ENCODE peak calls at places on chromosomes 3 and 15, in eight cellular contexts. H is hippocampal formation; Y is EL; V is naive thymus-derived CD4-positive, alpha-beta T cell; M is RCC 7860; T is CD4-positive, alpha-beta T cell; E is hypothalamus; A is BE2C. W is an unnamed sample.

GRCh38 chr3:89955141-89955540 is 847.7 kb downstream of the EPHA3 start:
- DNase-seq in E (no peak), A (no peak), T (no peak), Y (no peak), V (no peak), M (no peak), H (no peak), W (no peak)

GRCh38 chr3:72818915-72819314 is 29.3 kb downstream of the SHQ1 start:
- DNase-seq in M (no peak), H (no peak), A (no peak), Y (peak), E (no peak), T (no peak), V (no peak), W (peak)

GRCh38 chr3:54822206-54822605 is 105.7 kb downstream of the LRTM1 start:
- DNase-seq in M (no peak), E (no peak), T (no peak), V (no peak), H (peak), A (no peak), Y (peak), W (peak)

GRCh38 chr3:13785351-13785750 is 94.5 kb downstream of the WNT7A start:
- DNase-seq in A (no peak), M (no peak), V (no peak), E (no peak), H (no peak), Y (no peak), T (no peak), W (no peak)

GRCh38 chr15:93801206-93801605 is 430.2 kb upstream of the MCTP2 start:
- DNase-seq in A (no peak), V (no peak), E (no peak), T (no peak), Y (no peak), M (no peak), H (no peak), W (no peak)

GRCh38 chr3:46504780-46505179 is 7.0 kb downstream of the RTP3 start:
- DNase-seq in A (no peak), H (no peak), E (no peak), T (no peak), M (peak), V (no peak), Y (no peak), W (no peak)

GRCh38 chr15:45333550-45333949 is 44.8 kb downstream of the GATM start:
- DNase-seq in T (no peak), A (peak), Y (peak), M (peak), V (no peak), E (no peak), H (no peak), W (peak)

GRCh38 chr3:52190294-52190841 is 7.6 kb upstream of the ALAS1 start:
- DNase-seq in T (no peak), E (peak), M (no peak), H (peak), V (no peak), A (no peak), Y (peak), W (peak)

GRCh38 chr3:84980011-84980410 is 21.2 kb downstream of the CADM2 start:
- DNase-seq in Y (no peak), V (no peak), H (peak), E (no peak), T (no peak), M (no peak), A (peak), W (no peak)

GRCh38 chr3:166510382-166510781 is 673.2 kb upstream of the BCHE start:
- DNase-seq in E (no peak), H (no peak), M (no peak), V (no peak), T (no peak), A (no peak), Y (no peak), W (no peak)

GRCh38 chr3:120524171-120524923 is 71.8 kb upstream of the NDUFB4 start:
- DNase-seq in E (no peak), T (no peak), A (no peak), H (no peak), Y (peak), M (no peak), V (no peak), W (peak)

GRCh38 chr3:98705212-98705611 is 57.9 kb upstream of the ST3GAL6 start:
- DNase-seq in E (no peak), M (no peak), T (no peak), V (no peak), Y (no peak), H (no peak), A (no peak), W (no peak)

GRCh38 chr15:85865070-85865684 is 70.5 kb upstream of the KLHL25 start:
- DNase-seq in M (no peak), T (no peak), H (peak), E (no peak), A (peak), V (no peak), Y (peak), W (peak)

GRCh38 chr3:105951043-105951442 is 82.2 kb upstream of the CBLB start:
- DNase-seq in T (no peak), V (no peak), M (no peak), E (no peak), Y (no peak), H (no peak), A (no peak), W (no peak)

GRCh38 chr3:44128057-44128775 is 113.5 kb upstream of the TOPAZ1 start:
- DNase-seq in E (no peak), A (no peak), Y (no peak), T (no peak), V (no peak), H (peak), M (no peak), W (no peak)

GRCh38 chr3:24185738-24186384 is 240.8 kb downstream of the NR1D2 start:
- DNase-seq in A (peak), T (peak), M (peak), V (no peak), E (no peak), Y (peak), H (peak), W (peak)

GRCh38 chr3:59876533-59877062 is 826.8 kb upstream of the CFAP20DC start:
- DNase-seq in Y (no peak), E (no peak), V (no peak), T (no peak), M (no peak), H (no peak), A (no peak), W (no peak)

GRCh38 chr3:152385761-152386160 is 117.0 kb downstream of the MBNL1 start:
- DNase-seq in T (no peak), E (no peak), Y (peak), H (no peak), M (peak), A (no peak), V (no peak), W (peak)

GRCh38 chr3:38397320-38397719 is 50.7 kb downstream of the XYLB start:
- DNase-seq in M (no peak), T (no peak), Y (peak), A (no peak), H (no peak), E (no peak), V (no peak), W (peak)

GRCh38 chr3:48118928-48119327 is 69.3 kb downstream of the CDC25A start:
- DNase-seq in Y (no peak), A (no peak), M (no peak), E (no peak), H (no peak), V (no peak), T (no peak), W (no peak)

GRCh38 chr3:11734-12133 is 184.8 kb upstream of the CHL1 start:
- DNase-seq in H (no peak), A (peak), E (peak), T (no peak), M (peak), V (no peak), Y (no peak), W (peak)

GRCh38 chr3:10688126-10688525 is 127.9 kb upstream of the SLC6A11 start:
- DNase-seq in H (no peak), Y (no peak), E (no peak), A (no peak), T (no peak), V (no peak), M (no peak), W (no peak)

GRCh38 chr3:29279830-29280229 is 1.0 kb upstream of the RBMS3 start:
- DNase-seq in E (no peak), V (no peak), A (no peak), H (no peak), T (no peak), M (no peak), Y (no peak), W (peak)

GRCh38 chr3:23944861-23945652 is at the start of gene NR1D2:
- DNase-seq in A (peak), H (peak), T (peak), V (peak), E (peak), M (peak), Y (peak), W (peak)

GRCh38 chr15:84793431-84793830 is 23.7 kb upstream of the ALPK3 start:
- DNase-seq in A (no peak), M (no peak), T (no peak), E (no peak), H (no peak), V (no peak), Y (no peak), W (no peak)

GRCh38 chr3:42507252-42507651 is 4.8 kb downstream of the VIPR1 start:
- DNase-seq in H (no peak), M (no peak), V (peak), E (no peak), T (no peak), A (no peak), Y (no peak), W (no peak)

GRCh38 chr15:62118446-62118964 is 46.6 kb downstream of the C2CD4B start:
- DNase-seq in Y (no peak), H (no peak), A (no peak), E (no peak), M (peak), T (no peak), V (no peak), W (no peak)

GRCh38 chr3:65886376-65886775 is 152.3 kb downstream of the MAGI1 start:
- DNase-seq in E (no peak), M (no peak), T (no peak), H (no peak), A (no peak), Y (no peak), V (no peak), W (no peak)

GRCh38 chr3:67349551-67350174 is 304.7 kb downstream of the SUCLG2 start:
- DNase-seq in A (no peak), M (peak), Y (peak), T (no peak), H (no peak), V (peak), E (no peak), W (no peak)

GRCh38 chr3:123379041-123379830 is 69.7 kb downstream of the ADCY5 start:
- DNase-seq in H (no peak), E (no peak), M (no peak), V (no peak), Y (no peak), T (no peak), A (no peak), W (no peak)

GRCh38 chr3:196772102-196772501 is 32.4 kb downstream of the PAK2 start:
- DNase-seq in A (no peak), E (no peak), V (no peak), Y (no peak), M (no peak), T (no peak), H (no peak), W (no peak)

GRCh38 chr3:134796313-134797079 is 1.4 kb downstream of the EPHB1 start:
- DNase-seq in H (no peak), V (no peak), T (no peak), M (no peak), E (no peak), A (peak), Y (peak), W (peak)

GRCh38 chr15:72733941-72734738 is 48.1 kb downstream of the BBS4 start:
- DNase-seq in H (no peak), M (no peak), V (no peak), T (no peak), Y (no peak), A (no peak), E (no peak), W (no peak)

GRCh38 chr3:159480046-159480445 is 508.6 kb upstream of the IL12A start:
- DNase-seq in M (no peak), H (no peak), V (no peak), A (no peak), E (no peak), Y (no peak), T (no peak), W (no peak)

GRCh38 chr3:149487598-149488197 is 13.2 kb downstream of the TM4SF4 start:
- DNase-seq in T (no peak), M (no peak), E (no peak), A (peak), Y (no peak), H (no peak), V (peak), W (no peak)

GRCh38 chr15:43111354-43111753 is 5.5 kb upstream of the UBR1 start:
- DNase-seq in A (no peak), T (no peak), E (no peak), V (no peak), M (no peak), Y (no peak), H (no peak), W (no peak)

GRCh38 chr3:141386611-141387110 is 18.4 kb downstream of the ZBTB38 start:
- DNase-seq in V (no peak), T (no peak), E (no peak), M (no peak), Y (no peak), H (peak), A (peak), W (peak)

GRCh38 chr3:45272828-45273470 is 46.9 kb upstream of the TMEM158 start:
- DNase-seq in M (no peak), H (no peak), V (no peak), E (no peak), Y (no peak), A (no peak), T (no peak), W (no peak)

GRCh38 chr3:183839751-183840150 is 14.4 kb upstream of the MAP6D1 start:
- DNase-seq in V (no peak), T (no peak), Y (no peak), E (no peak), M (no peak), H (no peak), A (no peak), W (no peak)

GRCh38 chr3:127637546-127637945 is 8.6 kb downstream of the PODXL2 start:
- DNase-seq in V (no peak), Y (no peak), H (no peak), A (peak), M (peak), E (no peak), T (no peak), W (peak)

W was measured in AG10803.